ENCODE peak calls at places on chromosomes 7 and 10, in eight cellular contexts. Y is adrenal gland, A is endothelial cell, X is non-pigmented ciliary epithelial cell, H is GM13977, B is GM04504, S is NAMALWA, L is B cell. T is an unnamed sample.

GRCh38 chr10:73480158-73480557 is 15.7 kb downstream of the PPP3CB start:
- DNase-seq in S (no peak), B (peak; percentile 17), X (no peak), H (peak; percentile 48), L (no peak), A (no peak), Y (no peak), T (no peak)

GRCh38 chr10:78712147-78712546 is 356.6 kb upstream of the ZMIZ1 start:
- DNase-seq in H (no peak), L (no peak), X (no peak), S (no peak), A (no peak), Y (no peak), B (no peak), T (no peak)

GRCh38 chr10:44008270-44008916 is 359.7 kb upstream of the ZNF32 start:
- DNase-seq in H (peak; percentile 71), X (peak; percentile 3), L (no peak), B (no peak), Y (no peak), A (no peak), S (no peak), T (no peak)

GRCh38 chr7:158991824-158992621 is 135.7 kb downstream of the DYNC2I1 start:
- DNase-seq in S (no peak), B (no peak), L (no peak), X (no peak), A (no peak), Y (no peak), H (no peak), T (peak; percentile 24)

GRCh38 chr10:3702056-3702546 is 82.9 kb downstream of the KLF6 start:
- DNase-seq in H (no peak), X (no peak), B (no peak), S (no peak), L (no peak), A (no peak), Y (no peak), T (no peak)

GRCh38 chr10:4093438-4093837 is 308.4 kb upstream of the KLF6 start:
- DNase-seq in L (no peak), X (no peak), H (no peak), Y (no peak), B (no peak), S (no peak), A (no peak), T (no peak)

GRCh38 chr10:121772890-121773289 is 154.9 kb downstream of the ATE1 start:
- DNase-seq in L (no peak), B (no peak), A (no peak), Y (no peak), H (no peak), X (peak; percentile 56), S (no peak), T (no peak)

GRCh38 chr7:139054101-139054500 is 18.3 kb upstream of the ZC3HAV1L start:
- DNase-seq in Y (no peak), S (no peak), X (no peak), H (no peak), B (no peak), A (no peak), L (no peak), T (no peak)

GRCh38 chr10:6135589-6136168 is 46.8 kb downstream of the RBM17 start:
- DNase-seq in H (no peak), A (no peak), X (no peak), S (no peak), B (no peak), Y (no peak), L (no peak), T (no peak)

GRCh38 chr10:110013615-110014293 is 6.0 kb downstream of the ADD3 start:
- DNase-seq in B (no peak), X (no peak), Y (no peak), H (no peak), S (no peak), L (no peak), A (no peak), T (no peak)

GRCh38 chr10:45817130-45817859 is 30.0 kb downstream of the AGAP4 start:
- DNase-seq in B (no peak), H (no peak), X (no peak), L (no peak), A (no peak), S (no peak), Y (no peak), T (no peak)

GRCh38 chr7:87113077-87113476 is 39.2 kb upstream of the DMTF1 start:
- DNase-seq in B (no peak), A (no peak), Y (no peak), H (no peak), S (no peak), X (peak; percentile 8), L (no peak), T (no peak)

GRCh38 chr7:10483671-10484070 is 490.0 kb upstream of the PHF14 start:
- DNase-seq in L (no peak), X (no peak), A (no peak), Y (no peak), B (no peak), H (no peak), S (no peak), T (no peak)

GRCh38 chr7:93920496-93921189 is 892 bp upstream of the GNG11 start:
- DNase-seq in L (no peak), Y (no peak), B (no peak), X (no peak), S (no peak), H (no peak), A (no peak), T (no peak)

GRCh38 chr10:22681783-22682183 is 32.6 kb downstream of the PIP4K2A start:
- DNase-seq in H (no peak), Y (peak; percentile 67), A (no peak), L (no peak), B (peak; percentile 48), X (no peak), S (no peak), T (no peak)

GRCh38 chr7:20793258-20793657 is 6.6 kb upstream of the SP8 start:
- DNase-seq in H (no peak), X (no peak), S (no peak), Y (no peak), A (no peak), B (no peak), L (no peak), T (no peak)

GRCh38 chr10:17029581-17030271 is 99.9 kb downstream of the CUBN start:
- DNase-seq in X (peak; percentile 76), H (no peak), B (peak; percentile 47), A (peak; percentile 55), S (no peak), Y (peak; percentile 87), L (peak; percentile 19), T (no peak)

GRCh38 chr7:36034020-36034419 is 119.0 kb upstream of the EEPD1 start:
- DNase-seq in S (no peak), L (no peak), Y (no peak), A (no peak), B (peak; percentile 45), H (no peak), X (no peak), T (no peak)

GRCh38 chr7:48112431-48113165 is 23.5 kb downstream of the UPP1 start:
- DNase-seq in X (no peak), S (no peak), Y (peak; percentile 28), B (no peak), H (no peak), A (no peak), L (no peak), T (no peak)

GRCh38 chr10:80596391-80597257 is 58.9 kb downstream of the SH2D4B start:
- DNase-seq in X (no peak), H (no peak), A (peak; percentile 33), Y (peak; percentile 59), B (peak; percentile 1), L (peak; percentile 55), S (peak; percentile 60), T (no peak)

GRCh38 chr10:126170367-126170766 is 217.9 kb downstream of the ADAM12 start:
- DNase-seq in X (no peak), A (no peak), B (no peak), H (no peak), L (no peak), Y (no peak), S (no peak), T (no peak)

GRCh38 chr7:69882269-69882668 is 284.0 kb downstream of the AUTS2 start:
- DNase-seq in Y (no peak), H (peak; percentile 33), X (no peak), L (peak; percentile 13), B (no peak), A (no peak), S (no peak), T (no peak)

GRCh38 chr7:1286946-1287628 is 54.4 kb downstream of the UNCX start:
- DNase-seq in A (no peak), H (no peak), S (no peak), Y (no peak), L (no peak), X (no peak), B (no peak), T (no peak)

GRCh38 chr7:159006610-159007130 is 138.0 kb downstream of the VIPR2 start:
- DNase-seq in Y (no peak), H (no peak), X (no peak), B (no peak), L (no peak), S (no peak), A (no peak), T (no peak)

GRCh38 chr7:90568213-90568612 is 27.9 kb upstream of the CDK14 start:
- DNase-seq in H (no peak), A (no peak), S (no peak), Y (no peak), L (peak; percentile 23), X (no peak), B (no peak), T (no peak)

GRCh38 chr7:16839646-16840045 is 34.8 kb upstream of the AGR2 start:
- DNase-seq in A (no peak), L (no peak), B (no peak), H (no peak), Y (no peak), S (no peak), X (no peak), T (no peak)

GRCh38 chr10:21042536-21042935 is 145.4 kb upstream of the NEBL start:
- DNase-seq in S (no peak), L (no peak), Y (no peak), A (no peak), H (no peak), X (no peak), B (no peak), T (no peak)

GRCh38 chr7:100483728-100484635 is at the start of gene NYAP1:
- DNase-seq in S (no peak), A (no peak), H (peak; percentile 77), B (no peak), L (peak; percentile 66), X (no peak), Y (peak; percentile 81), T (peak; percentile 42)

GRCh38 chr7:137335814-137336213 is 7.7 kb downstream of the PTN start:
- DNase-seq in H (no peak), X (no peak), L (no peak), B (no peak), Y (no peak), S (no peak), A (no peak), T (no peak)

GRCh38 chr10:13880760-13881159 is 294.0 kb downstream of the PRPF18 start:
- DNase-seq in L (no peak), Y (no peak), X (no peak), S (no peak), H (no peak), A (no peak), B (no peak), T (no peak)

GRCh38 chr10:124946945-124947344 is 5.0 kb downstream of the ZRANB1 start:
- DNase-seq in Y (no peak), L (no peak), S (no peak), X (no peak), A (no peak), B (no peak), H (no peak), T (peak; percentile 34)

T was measured in NCI-H748 treated with DMSO at 0.1 percent for 48 hours.